ENCODE peak calls at places on chromosomes 16 and 17, in seven cellular contexts. M is T-helper 2 cell treated with Interferon-gamma antibody and Interleukin-4, amounts not matched to agents 5 μg/mL and 100 μg/mL, for 36 hours; P is NCI-H2081; B is non-pigmented ciliary epithelial cell; D is NCI-H524; U is NCI-H2171 treated with DMSO at 0.1 percent for 48 hours; N is HCT116. R is an unnamed sample.

GRCh38 chr17:52737071-52737470 is 578.6 kb upstream of the CA10 start:
- DNase-seq in M (no peak), P (no peak), B (no peak), D (no peak), U (no peak), N (no peak), R (no peak)

GRCh38 chr17:34566873-34567272 is 12.5 kb upstream of the TMEM132E start:
- DNase-seq in M (no peak), P (no peak), B (no peak), D (no peak), U (no peak), N (no peak), R (no peak)

GRCh38 chr16:17476414-17477259 is 5.9 kb upstream of the XYLT1 start:
- DNase-seq in M (no peak), P (peak), B (no peak), D (peak), U (peak), N (peak), R (no peak)

GRCh38 chr17:8016632-8017424 is 14.4 kb downstream of the GUCY2D start:
- DNase-seq in M (peak), P (peak), B (no peak), D (no peak), U (peak), N (no peak), R (peak)

GRCh38 chr17:42774066-42774750 is 959 bp downstream of the VPS25 start:
- DNase-seq in M (no peak), P (no peak), B (no peak), D (no peak), U (no peak), N (no peak), R (no peak)

GRCh38 chr17:64780096-64781012 is 118.2 kb upstream of the SMURF2 start:
- DNase-seq in M (peak), P (peak), B (no peak), D (no peak), U (peak), N (peak), R (no peak)

GRCh38 chr16:54324716-54325115 is 38.1 kb upstream of the IRX3 start:
- DNase-seq in M (no peak), P (no peak), B (no peak), D (no peak), U (no peak), N (no peak), R (no peak)

GRCh38 chr17:65028537-65028843 is 28.1 kb downstream of the GNA13 start:
- DNase-seq in M (no peak), P (no peak), B (no peak), D (no peak), U (no peak), N (no peak), R (no peak)

GRCh38 chr17:10718547-10718946 is 11.3 kb downstream of the TMEM220 start:
- DNase-seq in M (no peak), P (no peak), B (no peak), D (no peak), U (no peak), N (no peak), R (no peak)

GRCh38 chr17:82817947-82818346 is 21.9 kb downstream of the ZNF750 start:
- DNase-seq in M (no peak), P (no peak), B (no peak), D (no peak), U (no peak), N (no peak), R (no peak)

GRCh38 chr16:3698941-3699340 is 18.4 kb downstream of the TRAP1 start:
- DNase-seq in M (no peak), P (no peak), B (no peak), D (no peak), U (no peak), N (no peak), R (no peak)

GRCh38 chr16:50251375-50252081 is 14.8 kb upstream of the ADCY7 start:
- DNase-seq in M (no peak), P (no peak), B (peak), D (no peak), U (no peak), N (no peak), R (no peak)

GRCh38 chr17:35705230-35705629 is 26.2 kb upstream of the RASL10B start:
- DNase-seq in M (no peak), P (no peak), B (no peak), D (no peak), U (no peak), N (no peak), R (no peak)

GRCh38 chr17:73250851-73251640 is 10.6 kb downstream of the CPSF4L start:
- DNase-seq in M (no peak), P (no peak), B (no peak), D (no peak), U (no peak), N (no peak), R (no peak)

GRCh38 chr17:1649844-1650409 is at the start of gene RILP:
- DNase-seq in M (peak), P (no peak), B (no peak), D (no peak), U (peak), N (peak), R (no peak)

GRCh38 chr16:75965504-75966374 is 239.4 kb upstream of the CPHXL start:
- DNase-seq in M (no peak), P (no peak), B (no peak), D (no peak), U (peak), N (no peak), R (no peak)

GRCh38 chr17:76079577-76080206 is 710 bp downstream of the ZACN start:
- DNase-seq in M (no peak), P (no peak), B (no peak), D (no peak), U (peak), N (no peak), R (no peak)

R was measured in neuronal stem cell.